ENCODE peak calls at places on chromosome X, in five cellular contexts. One of them, this sample, is unnamed.

GRCh38 chrX:55919367-55920221 is 202.0 kb downstream of the RRAGB start:
- DNase-seq in dorsolateral prefrontal cortex: no peak
- DNase-seq in WTC11: no peak
- DNase-seq in CD8-positive, alpha-beta T cell: no peak
- DNase-seq in Peyer's patch: peak; percentile 78
- DNase-seq in this sample: no peak

GRCh38 chrX:125289209-125289608 is 30.5 kb upstream of the TEX13C start:
- DNase-seq in CD8-positive, alpha-beta T cell: no peak
- DNase-seq in Peyer's patch: no peak
- DNase-seq in dorsolateral prefrontal cortex: no peak
- DNase-seq in WTC11: no peak
- DNase-seq in this sample: no peak

GRCh38 chrX:66889418-66889817 is 250.5 kb upstream of the EDA2R start:
- DNase-seq in Peyer's patch: no peak
- DNase-seq in dorsolateral prefrontal cortex: no peak
- DNase-seq in WTC11: no peak
- DNase-seq in CD8-positive, alpha-beta T cell: no peak
- DNase-seq in this sample: no peak

GRCh38 chrX:120755066-120755846 is 120.4 kb downstream of the CT47B1 start:
- DNase-seq in CD8-positive, alpha-beta T cell: peak; percentile 33
- DNase-seq in dorsolateral prefrontal cortex: no peak
- DNase-seq in WTC11: no peak
- DNase-seq in Peyer's patch: peak; percentile 86
- DNase-seq in this sample: no peak

GRCh38 chrX:48472851-48473717 is 2.9 kb upstream of the FTSJ1 start:
- DNase-seq in Peyer's patch: no peak
- DNase-seq in CD8-positive, alpha-beta T cell: no peak
- DNase-seq in WTC11: no peak
- DNase-seq in dorsolateral prefrontal cortex: no peak
- DNase-seq in this sample: no peak

GRCh38 chrX:41022579-41022978 is 62.7 kb upstream of the USP9X start:
- DNase-seq in WTC11: no peak
- DNase-seq in CD8-positive, alpha-beta T cell: no peak
- DNase-seq in dorsolateral prefrontal cortex: no peak
- DNase-seq in Peyer's patch: no peak
- DNase-seq in this sample: no peak

GRCh38 chrX:45110494-45110893 is 90.2 kb downstream of the DIPK2B start:
- DNase-seq in dorsolateral prefrontal cortex: no peak
- DNase-seq in WTC11: no peak
- DNase-seq in Peyer's patch: no peak
- DNase-seq in CD8-positive, alpha-beta T cell: no peak
- DNase-seq in this sample: no peak

GRCh38 chrX:155144926-155145325 is 71.3 kb upstream of the VBP1 start:
- DNase-seq in WTC11: no peak
- DNase-seq in Peyer's patch: no peak
- DNase-seq in CD8-positive, alpha-beta T cell: no peak
- DNase-seq in dorsolateral prefrontal cortex: no peak
- DNase-seq in this sample: no peak

GRCh38 chrX:31870267-31870666 is 798.4 kb upstream of the FTHL17 start:
- DNase-seq in WTC11: no peak
- DNase-seq in dorsolateral prefrontal cortex: no peak
- DNase-seq in CD8-positive, alpha-beta T cell: no peak
- DNase-seq in Peyer's patch: no peak
- DNase-seq in this sample: no peak

GRCh38 chrX:101348452-101349222 is at the start of gene TIMM8A:
- DNase-seq in WTC11: peak; percentile 65
- DNase-seq in dorsolateral prefrontal cortex: peak; percentile 68
- DNase-seq in Peyer's patch: peak; percentile 90
- DNase-seq in CD8-positive, alpha-beta T cell: peak; percentile 78
- DNase-seq in this sample: peak; percentile 68

GRCh38 chrX:103586314-103586646 is 965 bp downstream of the TCEAL4 start:
- DNase-seq in CD8-positive, alpha-beta T cell: no peak
- DNase-seq in WTC11: no peak
- DNase-seq in Peyer's patch: no peak
- DNase-seq in dorsolateral prefrontal cortex: no peak
- DNase-seq in this sample: no peak

GRCh38 chrX:131216828-131217227 is 72.3 kb downstream of the IGSF1 start:
- DNase-seq in dorsolateral prefrontal cortex: no peak
- DNase-seq in CD8-positive, alpha-beta T cell: no peak
- DNase-seq in Peyer's patch: no peak
- DNase-seq in WTC11: no peak
- DNase-seq in this sample: no peak

GRCh38 chrX:131213400-131213799 is 75.7 kb downstream of the IGSF1 start:
- DNase-seq in dorsolateral prefrontal cortex: no peak
- DNase-seq in WTC11: no peak
- DNase-seq in Peyer's patch: no peak
- DNase-seq in CD8-positive, alpha-beta T cell: no peak
- DNase-seq in this sample: no peak

DNA sequence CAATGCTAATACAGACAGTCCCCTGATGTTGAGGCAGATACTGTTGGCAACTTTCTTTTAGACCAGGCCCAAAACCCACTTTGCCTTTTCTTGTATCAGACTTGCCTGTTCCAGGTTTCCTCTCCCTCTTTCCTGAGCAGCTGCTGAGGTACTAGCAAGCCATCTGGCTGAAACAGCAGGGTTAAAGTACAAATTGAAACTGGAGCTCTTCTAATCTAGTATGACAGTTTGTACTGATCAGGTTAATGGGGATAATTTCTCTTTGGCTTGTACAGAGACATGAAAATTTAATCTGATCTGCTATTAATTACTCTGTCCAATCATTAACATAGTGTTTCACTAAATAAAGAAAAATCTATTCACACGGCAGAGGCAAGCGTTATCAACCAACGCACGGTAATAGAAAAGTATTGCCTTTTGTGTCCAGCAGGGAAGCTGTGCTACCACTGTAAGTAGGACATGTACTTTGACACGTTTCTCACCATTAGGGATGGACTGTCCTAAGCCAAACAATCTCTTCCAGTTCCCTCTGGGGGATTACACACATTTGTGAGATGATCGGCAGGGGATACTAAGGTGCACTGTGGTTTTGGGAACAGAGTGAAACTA is 71.1 kb downstream of the IGSF1 start:
- DNase-seq in dorsolateral prefrontal cortex: no peak
- DNase-seq in WTC11: no peak
- DNase-seq in CD8-positive, alpha-beta T cell: no peak
- DNase-seq in Peyer's patch: no peak
- DNase-seq in this sample: no peak
- TF ChIP-seq CTCF in dorsolateral prefrontal cortex: no peak
- TF ChIP-seq CTCF in WTC11: no peak
- TF ChIP-seq CTCF in CD8-positive, alpha-beta T cell: no peak
- TF ChIP-seq CTCF in Peyer's patch: no peak
- TF ChIP-seq CTCF in this sample: peak; percentile 27

GRCh38 chrX:115960440-115961084 is 210.0 kb upstream of the AGTR2 start:
- DNase-seq in dorsolateral prefrontal cortex: no peak
- DNase-seq in WTC11: no peak
- DNase-seq in CD8-positive, alpha-beta T cell: no peak
- DNase-seq in Peyer's patch: peak; percentile 66
- DNase-seq in this sample: no peak

GRCh38 chrX:115957862-115958490 is 212.6 kb upstream of the AGTR2 start:
- DNase-seq in Peyer's patch: no peak
- DNase-seq in CD8-positive, alpha-beta T cell: no peak
- DNase-seq in WTC11: peak; percentile 36
- DNase-seq in dorsolateral prefrontal cortex: no peak
- DNase-seq in this sample: no peak

GRCh38 chrX:115958687-115959359 is 211.7 kb upstream of the AGTR2 start:
- DNase-seq in Peyer's patch: no peak
- DNase-seq in dorsolateral prefrontal cortex: no peak
- DNase-seq in WTC11: no peak
- DNase-seq in CD8-positive, alpha-beta T cell: no peak
- DNase-seq in this sample: no peak
- TF ChIP-seq CTCF in Peyer's patch: no peak
- TF ChIP-seq CTCF in dorsolateral prefrontal cortex: peak; percentile 45
- TF ChIP-seq CTCF in WTC11: no peak
- TF ChIP-seq CTCF in CD8-positive, alpha-beta T cell: no peak
- TF ChIP-seq CTCF in this sample: no peak

DNA sequence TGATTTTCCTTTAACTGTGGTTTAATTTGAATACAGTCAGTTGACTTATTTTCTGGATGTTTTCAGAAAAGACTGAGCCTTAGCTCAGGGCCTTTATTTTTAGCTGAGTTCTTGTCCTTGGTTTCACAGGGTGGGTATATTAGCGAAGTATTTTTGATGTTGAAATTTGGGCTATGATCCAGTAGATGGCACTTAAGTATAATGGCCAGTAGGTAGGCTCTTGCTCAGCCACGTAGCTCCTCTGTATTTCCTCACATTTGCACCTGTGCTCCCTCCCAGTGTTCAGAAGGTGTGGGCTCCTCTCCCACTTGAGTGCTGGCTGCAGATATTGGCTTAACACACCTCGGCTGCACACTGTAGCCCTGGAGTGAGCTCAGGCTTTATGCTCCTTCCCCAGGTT is 549.9 kb upstream of the AMOT start:
- DNase-seq in WTC11: no peak
- DNase-seq in Peyer's patch: no peak
- DNase-seq in CD8-positive, alpha-beta T cell: no peak
- DNase-seq in dorsolateral prefrontal cortex: no peak
- DNase-seq in this sample: no peak
- TF ChIP-seq CTCF in WTC11: no peak
- TF ChIP-seq CTCF in Peyer's patch: no peak
- TF ChIP-seq CTCF in CD8-positive, alpha-beta T cell: no peak
- TF ChIP-seq CTCF in dorsolateral prefrontal cortex: no peak
- TF ChIP-seq CTCF in this sample: no peak

GRCh38 chrX:111719426-111720210 is 38.6 kb downstream of the ALG13 start:
- DNase-seq in CD8-positive, alpha-beta T cell: no peak
- DNase-seq in Peyer's patch: no peak
- DNase-seq in WTC11: no peak
- DNase-seq in dorsolateral prefrontal cortex: no peak
- DNase-seq in this sample: no peak
- TF ChIP-seq CTCF in CD8-positive, alpha-beta T cell: no peak
- TF ChIP-seq CTCF in Peyer's patch: no peak
- TF ChIP-seq CTCF in WTC11: no peak
- TF ChIP-seq CTCF in dorsolateral prefrontal cortex: peak; percentile 52
- TF ChIP-seq CTCF in this sample: peak; percentile 65

GRCh38 chrX:2348225-2348624 is 152.6 kb downstream of the DHRSX start:
- DNase-seq in Peyer's patch: no peak
- DNase-seq in dorsolateral prefrontal cortex: no peak
- DNase-seq in WTC11: no peak
- DNase-seq in CD8-positive, alpha-beta T cell: no peak
- DNase-seq in this sample: no peak

GRCh38 chrX:2343413-2343812 is 157.4 kb downstream of the DHRSX start:
- DNase-seq in Peyer's patch: no peak
- DNase-seq in CD8-positive, alpha-beta T cell: no peak
- DNase-seq in WTC11: no peak
- DNase-seq in dorsolateral prefrontal cortex: no peak
- DNase-seq in this sample: no peak

GRCh38 chrX:2342878-2343277 is 157.9 kb downstream of the DHRSX start:
- DNase-seq in Peyer's patch: no peak
- DNase-seq in WTC11: no peak
- DNase-seq in dorsolateral prefrontal cortex: no peak
- DNase-seq in CD8-positive, alpha-beta T cell: no peak
- DNase-seq in this sample: no peak

GRCh38 chrX:2346158-2346557 is 154.6 kb downstream of the DHRSX start:
- DNase-seq in dorsolateral prefrontal cortex: no peak
- DNase-seq in Peyer's patch: no peak
- DNase-seq in WTC11: no peak
- DNase-seq in CD8-positive, alpha-beta T cell: no peak
- DNase-seq in this sample: no peak

GRCh38 chrX:2345562-2345961 is 155.2 kb downstream of the DHRSX start:
- DNase-seq in WTC11: no peak
- DNase-seq in dorsolateral prefrontal cortex: no peak
- DNase-seq in Peyer's patch: no peak
- DNase-seq in CD8-positive, alpha-beta T cell: no peak
- DNase-seq in this sample: no peak
- TF ChIP-seq CTCF in WTC11: no peak
- TF ChIP-seq CTCF in dorsolateral prefrontal cortex: no peak
- TF ChIP-seq CTCF in Peyer's patch: no peak
- TF ChIP-seq CTCF in CD8-positive, alpha-beta T cell: no peak
- TF ChIP-seq CTCF in this sample: no peak

GRCh38 chrX:24990585-24990984 is 25.2 kb downstream of the ARX start:
- DNase-seq in Peyer's patch: no peak
- DNase-seq in CD8-positive, alpha-beta T cell: no peak
- DNase-seq in WTC11: no peak
- DNase-seq in dorsolateral prefrontal cortex: no peak
- DNase-seq in this sample: no peak
- TF ChIP-seq CTCF in Peyer's patch: no peak
- TF ChIP-seq CTCF in CD8-positive, alpha-beta T cell: no peak
- TF ChIP-seq CTCF in WTC11: no peak
- TF ChIP-seq CTCF in dorsolateral prefrontal cortex: no peak
- TF ChIP-seq CTCF in this sample: peak; percentile 51